ENCODE peak calls at places on chromosomes 3 and 15, in four cellular contexts. C is uterus, L is neural progenitor cell, W is stomach. N is an unnamed sample. For H3K9me3, the result is how much of the 10 kb centered on the place peaks cover.

GRCh38 chr3:188339410-188340295 is 185.7 kb downstream of the LPP start:
- DNase-seq in C (no peak), L (no peak), W (no peak), N (no peak)

GRCh38 chr3:42055291-42055690 is 35.9 kb upstream of the TRAK1 start:
- DNase-seq in C (no peak), L (no peak), W (no peak), N (no peak)

GRCh38 chr15:67167131-67167530 is 87.3 kb downstream of the AAGAB start:
- DNase-seq in W (no peak), C (no peak), L (no peak), N (no peak)

GRCh38 chr3:144760831-144761230 is 789.2 kb downstream of the DIPK2A start:
- DNase-seq in W (peak), L (no peak), C (no peak), N (no peak)

GRCh38 chr3:99978221-99978620 is 136.1 kb downstream of the FILIP1L start:
- DNase-seq in W (no peak), C (no peak), L (no peak), N (no peak)

GRCh38 chr15:45137703-45138102 is 7.9 kb downstream of the DUOX1 start:
- DNase-seq in W (no peak), C (no peak), L (no peak), N (no peak)

GRCh38 chr3:5774337-5774736 is 586.8 kb downstream of the EDEM1 start:
- DNase-seq in C (no peak), L (no peak), W (no peak), N (no peak)

GRCh38 chr3:46012246-46012645 is 15.0 kb downstream of the XCR1 start:
- DNase-seq in L (no peak), C (no peak), W (no peak), N (no peak)

GRCh38 chr3:49802719-49803463 is at the start of gene INKA1:
- DNase-seq in C (peak), L (peak), W (peak), N (peak)

GRCh38 chr3:136818191-136818850 is 605 bp upstream of the SLC35G2 start:
- DNase-seq in W (peak), L (peak), C (peak), N (peak)

GRCh38 chr3:29285356-29286070 is 4.6 kb downstream of the RBMS3 start:
- DNase-seq in C (no peak), W (no peak), L (no peak), N (no peak)

GRCh38 chr15:63473007-63473748 is 31.2 kb upstream of the USP3 start:
- DNase-seq in W (no peak), L (no peak), C (no peak), N (no peak)

GRCh38 chr3:53890726-53891499 is 746 bp downstream of the SELENOK start:
- DNase-seq in C (no peak), L (peak), W (peak), N (no peak)

GRCh38 chr3:168457973-168458539 is 362.3 kb upstream of the GOLIM4 start:
- DNase-seq in L (no peak), W (no peak), C (no peak), N (no peak)

GRCh38 chr3:147538034-147538433 is 128.9 kb downstream of the ZIC1 start:
- DNase-seq in L (no peak), W (no peak), C (no peak), N (no peak)

GRCh38 chr15:72197460-72198409 is at the start of gene GRAMD2A:
- DNase-seq in C (no peak), L (peak), W (peak), N (peak)

GRCh38 chr3:78687520-78687919 is 1080.3 kb downstream of the ROBO1 start:
- DNase-seq in C (no peak), W (no peak), L (no peak), N (no peak)

GRCh38 chr15:50906954-50907865 is 1.3 kb upstream of the AP4E1 start:
- DNase-seq in W (peak), L (no peak), C (no peak), N (no peak)

GRCh38 chr3:194404365-194405140 is 5.5 kb upstream of the GP5 start:
- DNase-seq in L (peak), C (no peak), W (no peak), N (no peak)

GRCh38 chr15:73907018-73907394 is 19.3 kb upstream of the LOXL1 start:
- DNase-seq in L (no peak), W (no peak), C (no peak), N (no peak)

GRCh38 chr3:131053021-131053420 is 26.3 kb downstream of the NEK11 start:
- DNase-seq in L (no peak), W (no peak), C (no peak), N (no peak)

GRCh38 chr3:15300318-15301078 is 31.9 kb downstream of the SH3BP5 start:
- DNase-seq in L (no peak), C (no peak), W (no peak), N (no peak)

GRCh38 chr3:109952924-109953323 is 615.6 kb upstream of the DPPA4 start:
- DNase-seq in L (no peak), C (no peak), W (no peak), N (no peak)

GRCh38 chr15:61459785-61460707 is 230.9 kb upstream of the RORA start:
- DNase-seq in L (no peak), W (no peak), C (no peak), N (no peak)

GRCh38 chr3:127722928-127723603 is 50.3 kb downstream of the ABTB1 start:
- DNase-seq in L (peak), C (no peak), W (no peak), N (no peak)

GRCh38 chr3:193593666-193594025 is 638 bp downstream of the OPA1 start:
- DNase-seq in L (peak), W (no peak), C (no peak), N (no peak)

GRCh38 chr3:186588619-186589018 is 18.1 kb downstream of the DNAJB11 start:
- DNase-seq in W (no peak), C (no peak), L (no peak), N (no peak)

GRCh38 chr3:105783631-105784030 is 85.2 kb downstream of the CBLB start:
- DNase-seq in C (no peak), W (no peak), L (no peak), N (no peak)

GRCh38 chr3:105785790-105786189 is 83.0 kb downstream of the CBLB start:
- DNase-seq in C (no peak), W (no peak), L (no peak), N (peak)

GRCh38 chr3:105788548-105789036 is 80.2 kb downstream of the CBLB start:
- DNase-seq in W (no peak), L (no peak), C (no peak), N (no peak)

GRCh38 chr3:105786241-105786640 is 82.6 kb downstream of the CBLB start:
- DNase-seq in W (no peak), C (no peak), L (no peak), N (no peak)

DNA sequence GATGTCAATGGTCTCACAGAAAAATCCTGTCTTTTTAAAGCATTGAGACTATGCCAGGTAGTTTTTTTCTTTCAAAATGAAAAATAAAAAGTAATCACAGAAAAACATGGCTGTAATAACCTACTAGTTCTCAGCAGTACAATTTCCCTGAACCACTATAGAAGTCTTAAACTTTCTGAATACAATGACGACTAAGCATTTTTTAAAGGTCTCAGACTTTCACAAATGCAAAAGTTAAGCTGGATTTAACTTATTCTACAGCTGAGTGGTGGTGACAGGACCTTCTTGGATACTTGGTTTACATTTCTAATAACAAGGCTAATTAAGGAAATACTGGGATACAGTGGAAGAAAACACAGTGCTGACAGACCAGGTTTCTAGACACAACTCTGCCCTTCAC is 81.8 kb downstream of the CBLB start:
- DNase-seq in W (no peak), C (no peak), L (no peak), N (no peak)
- H3K9me3 ChIP-seq in W (under half), C (under half), L (under half), N (under half)

GRCh38 chr15:29113336-29114276 is 156.0 kb downstream of the NSMCE3 start:
- DNase-seq in C (no peak), L (no peak), W (no peak), N (no peak)
- H3K9me3 ChIP-seq in C (under half), L (under half), W (under half), N (under half)

GRCh38 chr15:25224396-25224795 is 214.4 kb downstream of the UBE3A start:
- DNase-seq in L (no peak), C (no peak), W (no peak), N (no peak)

GRCh38 chr15:25226360-25226759 is 212.5 kb downstream of the UBE3A start:
- DNase-seq in W (no peak), C (no peak), L (no peak), N (peak)

GRCh38 chr15:25230442-25230841 is 208.4 kb downstream of the UBE3A start:
- DNase-seq in L (no peak), W (no peak), C (no peak), N (no peak)

GRCh38 chr15:25233766-25234350 is 205.0 kb downstream of the UBE3A start:
- DNase-seq in C (no peak), W (no peak), L (no peak), N (no peak)

DNA sequence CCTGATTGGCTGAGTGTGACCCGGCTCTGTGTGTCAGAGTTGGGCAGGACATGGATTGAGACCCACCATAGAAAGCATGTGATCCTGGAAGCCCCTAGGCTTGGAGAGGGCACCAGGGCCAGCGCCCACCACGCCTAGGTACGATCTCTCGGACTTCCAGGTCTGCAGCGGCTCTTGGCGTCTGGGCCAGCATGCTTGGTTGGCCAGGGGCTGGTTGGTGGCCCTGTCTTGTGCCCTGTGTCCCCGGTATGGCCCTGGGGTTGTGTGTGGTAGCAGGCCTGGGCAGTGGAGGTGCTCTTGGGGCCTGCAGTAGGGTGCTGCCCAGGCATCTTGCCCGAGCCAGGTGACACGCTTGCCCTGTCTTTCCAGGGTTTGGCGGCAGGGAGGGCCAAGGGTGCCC is 210.6 kb downstream of the UBE3A start:
- DNase-seq in L (no peak), W (no peak), C (no peak), N (no peak)
- H3K9me3 ChIP-seq in L (under half), W (half or more), C (under half), N (under half)

GRCh38 chr3:47362704-47363103 is 18.1 kb upstream of the PTPN23 start:
- DNase-seq in L (no peak), W (no peak), C (no peak), N (no peak)

GRCh38 chr3:47355010-47355409 is 25.8 kb upstream of the PTPN23 start:
- DNase-seq in W (no peak), C (no peak), L (no peak), N (no peak)

GRCh38 chr3:47356201-47356600 is 24.6 kb upstream of the PTPN23 start:
- DNase-seq in W (no peak), L (no peak), C (no peak), N (no peak)

GRCh38 chr3:47359283-47359682 is 21.5 kb upstream of the PTPN23 start:
- DNase-seq in L (no peak), W (no peak), C (no peak), N (no peak)
- H3K9me3 ChIP-seq in L (under half), W (under half), C (under half), N (under half)

DNA sequence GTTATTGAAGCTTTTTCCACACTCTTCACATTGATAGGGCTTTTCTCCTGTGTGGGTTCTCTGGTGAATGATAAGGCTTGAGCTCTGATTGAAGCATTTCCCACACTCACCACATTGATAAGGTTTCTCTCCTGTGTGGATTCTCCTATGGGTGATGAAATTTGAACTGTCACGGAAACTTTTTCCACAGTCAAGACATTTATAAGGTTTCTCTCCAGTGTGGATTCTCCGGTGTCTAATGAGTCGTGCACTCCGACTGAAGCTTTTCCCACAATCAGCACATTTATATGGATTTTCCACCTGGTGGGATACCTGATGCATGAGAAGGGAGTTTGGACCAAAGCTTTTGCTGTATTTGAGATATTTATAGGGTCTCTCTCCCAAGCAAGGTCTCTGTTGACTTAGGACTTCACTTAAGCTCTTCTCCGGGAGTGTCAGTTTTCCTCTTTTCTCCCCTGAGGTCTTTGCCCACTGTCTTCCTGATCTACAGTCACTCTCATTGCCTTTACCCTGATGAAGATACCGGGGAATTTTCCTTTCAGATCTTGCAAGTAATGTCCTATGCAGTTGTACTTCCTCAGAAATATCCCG is 9.4 kb downstream of the ZSCAN29 start:
- DNase-seq in C (no peak), L (no peak), W (no peak), N (no peak)
- H3K9me3 ChIP-seq in C (under half), L (under half), W (under half), N (half or more)

GRCh38 chr3:176512037-176512436 is 685.2 kb downstream of the TBL1XR1 start:
- DNase-seq in W (no peak), L (no peak), C (no peak), N (no peak)
- H3K9me3 ChIP-seq in W (under half), L (under half), C (under half), N (under half)

DNA sequence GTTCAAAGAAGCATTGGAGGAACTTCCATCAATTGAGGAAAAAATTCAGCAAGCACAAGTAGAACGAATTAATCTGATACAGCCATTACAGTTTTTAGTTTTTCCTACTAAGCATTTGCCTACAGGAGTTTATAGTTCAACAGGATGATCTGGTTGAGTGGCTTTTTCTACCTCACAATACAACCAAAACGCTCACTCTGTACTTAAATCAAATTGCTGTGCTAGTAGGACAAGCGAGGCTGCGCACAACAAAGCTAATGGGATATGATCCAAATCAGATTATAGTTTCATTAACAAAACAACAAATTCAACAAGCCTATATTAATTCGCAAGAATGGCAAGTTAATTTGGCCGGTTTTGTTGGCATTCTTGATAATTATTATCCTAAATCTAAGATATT is 44.2 kb downstream of the ETFA start:
- DNase-seq in C (no peak), W (no peak), L (no peak), N (no peak)
- H3K9me3 ChIP-seq in C (under half), W (under half), L (under half), N (under half)

GRCh38 chr3:75737831-75738493 is 47.4 kb downstream of the ZNF717 start:
- DNase-seq in C (no peak), W (no peak), L (no peak), N (no peak)
- H3K9me3 ChIP-seq in C (under half), W (half or more), L (under half), N (half or more)

DNA sequence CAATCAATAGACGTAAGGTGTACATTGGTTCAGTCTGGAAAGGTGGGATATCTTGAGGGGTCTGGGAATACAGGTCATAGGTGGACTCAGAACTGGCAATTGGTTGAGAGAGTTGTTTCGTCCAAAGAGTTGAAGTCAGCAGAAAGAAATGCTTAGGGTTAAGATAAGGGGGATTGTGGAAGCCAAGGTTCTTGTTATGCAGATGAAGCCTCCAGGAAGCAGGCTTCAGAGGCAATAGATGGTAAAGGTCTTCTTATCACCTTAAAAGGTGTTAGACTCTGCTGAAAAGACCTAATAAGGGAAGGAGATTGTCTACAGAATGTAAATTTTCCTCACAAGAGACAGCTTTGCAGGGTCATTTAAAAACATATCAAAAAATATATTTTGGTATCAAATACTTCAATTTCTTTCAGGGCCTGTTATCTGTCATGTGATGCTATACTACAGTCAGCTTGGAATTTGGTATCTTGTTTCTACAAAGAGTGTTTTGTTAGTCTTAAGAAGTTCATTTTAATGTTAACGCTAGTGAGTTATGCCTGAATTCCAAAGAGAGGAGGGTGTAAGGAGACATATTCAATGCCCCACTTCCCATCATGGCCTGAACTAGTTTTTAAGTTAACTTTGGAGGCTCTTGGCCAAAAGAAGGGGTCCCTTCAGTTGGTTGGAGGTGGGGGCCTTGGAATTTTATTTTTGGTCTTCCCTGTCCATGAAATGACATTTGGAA is 378.2 kb upstream of the ROBO2 start:
- DNase-seq in W (no peak), L (no peak), C (no peak), N (no peak)
- H3K9me3 ChIP-seq in W (under half), L (under half), C (under half), N (under half)

GRCh38 chr3:7576506-7576905 is 715.6 kb downstream of the GRM7 start:
- DNase-seq in W (no peak), L (no peak), C (no peak), N (no peak)
- H3K9me3 ChIP-seq in W (under half), L (under half), C (under half), N (under half)

N was measured in left ventricle myocardium inferior.